ENCODE peak calls at places on chromosomes 16 and 17, in four cellular contexts. One of them, this sample, is unnamed.

GRCh38 chr16:31134091-31134571 is 1.4 kb downstream of the PRSS8 start:
- DNase-seq in GM12878: no peak
- DNase-seq in HepG2: no peak
- DNase-seq in WTC11: no peak
- DNase-seq in this sample: peak; percentile 44

GRCh38 chr17:54785643-54786258 is 114.9 kb upstream of the TOM1L1 start:
- DNase-seq in HepG2: no peak
- DNase-seq in WTC11: no peak
- DNase-seq in GM12878: no peak
- DNase-seq in this sample: no peak

GRCh38 chr17:49471769-49472168 is 23.3 kb upstream of the NGFR start:
- DNase-seq in WTC11: no peak
- DNase-seq in HepG2: no peak
- DNase-seq in GM12878: no peak
- DNase-seq in this sample: no peak

GRCh38 chr17:73748521-73748920 is 104.3 kb upstream of the SDK2 start:
- DNase-seq in HepG2: no peak
- DNase-seq in WTC11: no peak
- DNase-seq in GM12878: no peak
- DNase-seq in this sample: no peak

GRCh38 chr16:3498988-3499387 is 1.8 kb upstream of the CLUAP1 start:
- DNase-seq in GM12878: no peak
- DNase-seq in HepG2: no peak
- DNase-seq in WTC11: no peak
- DNase-seq in this sample: no peak

GRCh38 chr16:3841729-3842508 is 38.6 kb downstream of the CREBBP start:
- DNase-seq in GM12878: no peak
- DNase-seq in HepG2: no peak
- DNase-seq in WTC11: no peak
- DNase-seq in this sample: no peak

GRCh38 chr17:33137411-33137810 is 145.8 kb downstream of the SPACA3 start:
- DNase-seq in HepG2: no peak
- DNase-seq in GM12878: no peak
- DNase-seq in WTC11: no peak
- DNase-seq in this sample: no peak

GRCh38 chr16:74029122-74029805 is 267.4 kb upstream of the PSMD7 start:
- DNase-seq in WTC11: no peak
- DNase-seq in GM12878: no peak
- DNase-seq in HepG2: no peak
- DNase-seq in this sample: no peak

GRCh38 chr17:36578671-36579070 is 13.0 kb upstream of the DHRS11 start:
- DNase-seq in HepG2: no peak
- DNase-seq in WTC11: no peak
- DNase-seq in GM12878: no peak
- DNase-seq in this sample: no peak

GRCh38 chr17:18957831-18958230 is 5.9 kb downstream of the SLC5A10 start:
- DNase-seq in HepG2: no peak
- DNase-seq in GM12878: no peak
- DNase-seq in WTC11: no peak
- DNase-seq in this sample: no peak

GRCh38 chr16:88939814-88940195 is 37.2 kb downstream of the CBFA2T3 start:
- DNase-seq in GM12878: no peak
- DNase-seq in WTC11: no peak
- DNase-seq in HepG2: no peak
- DNase-seq in this sample: no peak

GRCh38 chr16:87765473-87765775 is 362 bp downstream of the KLHDC4 start:
- DNase-seq in WTC11: no peak
- DNase-seq in GM12878: no peak
- DNase-seq in HepG2: no peak
- DNase-seq in this sample: peak; percentile 82

GRCh38 chr17:32783602-32784001 is 93.3 kb downstream of the MYO1D start:
- DNase-seq in WTC11: no peak
- DNase-seq in GM12878: peak; percentile 32
- DNase-seq in HepG2: peak; percentile 47
- DNase-seq in this sample: peak; percentile 55

GRCh38 chr17:35769895-35770486 is 9.3 kb downstream of the C17orf50 start:
- DNase-seq in GM12878: no peak
- DNase-seq in HepG2: no peak
- DNase-seq in WTC11: no peak
- DNase-seq in this sample: no peak

GRCh38 chr16:75012380-75013081 is 13.7 kb downstream of the ZNRF1 start:
- DNase-seq in WTC11: no peak
- DNase-seq in GM12878: no peak
- DNase-seq in HepG2: no peak
- DNase-seq in this sample: no peak

GRCh38 chr17:42422958-42423712 is at the start of gene CAVIN1:
- DNase-seq in HepG2: peak; percentile 90
- DNase-seq in GM12878: no peak
- DNase-seq in WTC11: peak; percentile 97
- DNase-seq in this sample: peak; percentile 93

DNA sequence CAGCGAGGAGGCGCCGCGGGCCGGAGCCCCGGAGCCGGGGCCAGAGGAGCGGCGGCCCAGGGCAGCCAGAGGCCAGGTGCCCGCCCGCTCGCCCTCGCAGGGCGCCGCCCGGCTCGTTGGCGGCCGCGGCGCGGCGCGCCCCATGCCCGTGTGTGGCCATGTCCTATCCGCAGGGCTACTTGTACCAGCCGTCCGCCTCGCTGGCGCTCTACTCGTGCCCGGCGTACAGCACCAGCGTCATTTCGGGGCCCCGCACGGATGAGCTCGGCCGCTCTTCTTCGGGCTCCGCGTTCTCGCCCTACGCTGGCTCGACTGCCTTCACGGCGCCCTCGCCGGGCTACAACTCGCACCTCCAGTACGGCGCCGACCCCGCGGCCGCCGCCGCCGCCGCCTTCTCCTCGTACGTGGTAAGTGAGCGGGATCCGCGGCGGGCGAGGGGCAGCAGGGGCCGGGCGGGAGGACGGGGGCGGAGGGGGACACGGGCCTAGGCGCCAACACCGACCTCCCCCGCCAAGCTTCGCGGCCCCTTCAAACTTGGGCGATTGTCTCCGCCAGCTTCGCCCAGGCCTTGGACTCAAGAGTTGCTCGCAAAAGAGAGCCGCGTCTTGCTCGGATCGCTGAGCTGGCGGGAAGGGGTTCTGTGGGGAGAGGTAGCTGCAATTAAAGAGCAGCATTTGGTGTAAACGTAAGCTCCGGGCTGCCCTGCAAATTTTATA is 534 bp downstream of the IRX5 start:
- DNase-seq in GM12878: no peak
- DNase-seq in HepG2: no peak
- DNase-seq in WTC11: peak; percentile 50
- DNase-seq in this sample: peak; percentile 43
- TF ChIP-seq TCF7 in GM12878: no peak
- TF ChIP-seq TCF7 in HepG2: no peak
- TF ChIP-seq TCF7 in WTC11: no peak
- TF ChIP-seq TCF7 in this sample: no peak

GRCh38 chr17:2842464-2842863 is 46.2 kb downstream of the RAP1GAP2 start:
- DNase-seq in GM12878: no peak
- DNase-seq in WTC11: no peak
- DNase-seq in HepG2: no peak
- DNase-seq in this sample: no peak

GRCh38 chr17:2835791-2836190 is 39.6 kb downstream of the RAP1GAP2 start:
- DNase-seq in HepG2: no peak
- DNase-seq in WTC11: no peak
- DNase-seq in GM12878: no peak
- DNase-seq in this sample: no peak

GRCh38 chr17:2837147-2837561 is 40.9 kb downstream of the RAP1GAP2 start:
- DNase-seq in WTC11: no peak
- DNase-seq in HepG2: no peak
- DNase-seq in GM12878: no peak
- DNase-seq in this sample: no peak

GRCh38 chr17:2844386-2844785 is 48.1 kb downstream of the RAP1GAP2 start:
- DNase-seq in GM12878: no peak
- DNase-seq in HepG2: no peak
- DNase-seq in WTC11: peak; percentile 39
- DNase-seq in this sample: no peak

GRCh38 chr17:2841606-2842005 is 45.4 kb downstream of the RAP1GAP2 start:
- DNase-seq in HepG2: no peak
- DNase-seq in WTC11: no peak
- DNase-seq in GM12878: no peak
- DNase-seq in this sample: no peak
- TF ChIP-seq TCF7 in HepG2: no peak
- TF ChIP-seq TCF7 in WTC11: no peak
- TF ChIP-seq TCF7 in GM12878: no peak
- TF ChIP-seq TCF7 in this sample: no peak

DNA sequence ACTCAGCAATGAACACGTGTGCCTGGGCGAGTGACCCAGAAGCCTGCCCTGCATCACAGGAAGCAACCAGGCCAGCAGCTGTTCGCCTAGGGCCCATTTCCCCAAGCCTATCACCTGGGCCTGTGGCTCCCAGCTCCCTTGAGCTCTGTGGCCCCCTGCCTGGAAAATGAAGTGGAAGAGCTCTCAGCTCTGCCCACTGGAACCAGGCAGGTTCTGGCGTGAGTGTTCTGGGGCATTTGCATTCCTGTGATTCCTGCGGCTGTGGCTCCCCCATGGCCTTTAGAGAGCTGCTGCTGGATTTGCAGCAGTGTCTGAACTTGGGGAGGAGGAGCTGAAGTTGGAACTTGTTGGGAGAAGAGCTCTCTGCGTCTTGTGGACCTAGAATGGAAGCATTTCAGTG is 22.8 kb downstream of the PGS1 start:
- DNase-seq in HepG2: no peak
- DNase-seq in GM12878: no peak
- DNase-seq in WTC11: no peak
- DNase-seq in this sample: no peak
- TF ChIP-seq TCF7 in HepG2: no peak
- TF ChIP-seq TCF7 in GM12878: no peak
- TF ChIP-seq TCF7 in WTC11: no peak
- TF ChIP-seq TCF7 in this sample: no peak

GRCh38 chr16:83743241-83743640 is 64.5 kb upstream of the HSBP1 start:
- DNase-seq in HepG2: no peak
- DNase-seq in WTC11: no peak
- DNase-seq in GM12878: no peak
- DNase-seq in this sample: no peak

GRCh38 chr16:83743720-83744119 is 64.1 kb upstream of the HSBP1 start:
- DNase-seq in HepG2: no peak
- DNase-seq in WTC11: no peak
- DNase-seq in GM12878: no peak
- DNase-seq in this sample: no peak

GRCh38 chr16:83746611-83747010 is 61.2 kb upstream of the HSBP1 start:
- DNase-seq in HepG2: no peak
- DNase-seq in GM12878: no peak
- DNase-seq in WTC11: no peak
- DNase-seq in this sample: no peak

GRCh38 chr16:83742520-83742919 is 65.3 kb upstream of the HSBP1 start:
- DNase-seq in HepG2: no peak
- DNase-seq in WTC11: no peak
- DNase-seq in GM12878: no peak
- DNase-seq in this sample: no peak

GRCh38 chr16:83744521-83744981 is 63.2 kb upstream of the HSBP1 start:
- DNase-seq in HepG2: no peak
- DNase-seq in GM12878: no peak
- DNase-seq in WTC11: no peak
- DNase-seq in this sample: no peak
- TF ChIP-seq TCF7 in HepG2: no peak
- TF ChIP-seq TCF7 in GM12878: no peak
- TF ChIP-seq TCF7 in WTC11: no peak
- TF ChIP-seq TCF7 in this sample: no peak

DNA sequence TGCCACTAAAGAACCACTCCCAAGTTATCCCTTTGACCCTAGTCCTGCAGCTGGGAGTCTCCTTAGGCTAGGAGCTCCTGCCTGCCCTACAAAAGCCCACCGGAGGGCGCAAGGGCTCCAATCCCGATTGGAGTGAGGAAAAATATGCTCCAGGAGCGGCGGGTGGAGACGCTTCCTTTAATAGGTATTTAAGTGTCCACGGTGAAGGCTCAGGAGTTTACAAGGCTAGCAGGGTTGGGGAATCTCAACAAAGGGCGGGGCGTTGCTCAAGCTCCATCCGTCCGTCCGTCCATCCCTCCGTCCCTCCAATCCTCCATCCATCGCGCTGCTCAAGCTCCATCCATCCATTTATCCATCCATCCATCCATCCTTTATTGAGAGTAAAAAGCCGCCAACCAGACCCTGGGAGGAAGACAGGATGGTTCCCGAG is 556 bp upstream of the SPNS1 start:
- DNase-seq in HepG2: peak; percentile 70
- DNase-seq in WTC11: peak; percentile 78
- DNase-seq in GM12878: no peak
- DNase-seq in this sample: peak; percentile 71
- TF ChIP-seq TCF7 in HepG2: no peak
- TF ChIP-seq TCF7 in WTC11: no peak
- TF ChIP-seq TCF7 in GM12878: no peak
- TF ChIP-seq TCF7 in this sample: no peak